ENCODE peak calls at places on chromosomes 3 and 15, in four cellular contexts. G is K562, Y is GM12878, B is H1. R is an unnamed sample.
A peak's percentile ranks its signal among the peaks of the same experiment; 100 is the strongest.

GRCh38 chr15:33182278-33182905 is 12.1 kb downstream of the FMN1 start:
- DNase-seq in B (no peak), Y (no peak), G (no peak), R (no peak)

GRCh38 chr3:58414538-58415197 is 19.0 kb downstream of the PDHB start:
- DNase-seq in G (peak; percentile 34), Y (no peak), B (no peak), R (peak; percentile 38)

GRCh38 chr15:40098489-40099261 is 10.0 kb downstream of the BMF start:
- DNase-seq in Y (peak; percentile 84), G (peak; percentile 89), B (no peak), R (peak; percentile 97)

GRCh38 chr15:77461486-77461885 is 40.8 kb downstream of the HMG20A start:
- DNase-seq in Y (no peak), B (no peak), G (no peak), R (no peak)

GRCh38 chr15:89119489-89120478 is 31.5 kb downstream of the ABHD2 start:
- DNase-seq in G (no peak), Y (no peak), B (no peak), R (peak; percentile 51)

GRCh38 chr3:171598990-171599389 is 138.8 kb upstream of the TNIK start:
- DNase-seq in B (no peak), Y (no peak), G (no peak), R (no peak)

GRCh38 chr15:39406485-39406884 is 174.4 kb upstream of the THBS1 start:
- DNase-seq in B (no peak), G (no peak), Y (no peak), R (no peak)

GRCh38 chr3:197154-197855 is 742 bp downstream of the CHL1 start:
- DNase-seq in Y (no peak), B (no peak), G (no peak), R (no peak)

GRCh38 chr15:87844031-87844430 is 412.5 kb downstream of the NTRK3 start:
- DNase-seq in Y (no peak), B (no peak), G (no peak), R (no peak)

GRCh38 chr3:8482960-8483665 is 18.5 kb upstream of the LMCD1 start:
- DNase-seq in B (no peak), G (no peak), Y (no peak), R (peak; percentile 75)

GRCh38 chr3:127375151-127375937 is 87.5 kb upstream of the PRR20G start:
- DNase-seq in G (no peak), B (no peak), Y (no peak), R (no peak)

GRCh38 chr15:74336061-74337005 is 31.1 kb downstream of the CYP11A1 start:
- DNase-seq in B (no peak), Y (no peak), G (no peak), R (no peak)
- TF ChIP-seq YY1 in B (no peak), Y (no peak), G (no peak), R (no peak)

DNA sequence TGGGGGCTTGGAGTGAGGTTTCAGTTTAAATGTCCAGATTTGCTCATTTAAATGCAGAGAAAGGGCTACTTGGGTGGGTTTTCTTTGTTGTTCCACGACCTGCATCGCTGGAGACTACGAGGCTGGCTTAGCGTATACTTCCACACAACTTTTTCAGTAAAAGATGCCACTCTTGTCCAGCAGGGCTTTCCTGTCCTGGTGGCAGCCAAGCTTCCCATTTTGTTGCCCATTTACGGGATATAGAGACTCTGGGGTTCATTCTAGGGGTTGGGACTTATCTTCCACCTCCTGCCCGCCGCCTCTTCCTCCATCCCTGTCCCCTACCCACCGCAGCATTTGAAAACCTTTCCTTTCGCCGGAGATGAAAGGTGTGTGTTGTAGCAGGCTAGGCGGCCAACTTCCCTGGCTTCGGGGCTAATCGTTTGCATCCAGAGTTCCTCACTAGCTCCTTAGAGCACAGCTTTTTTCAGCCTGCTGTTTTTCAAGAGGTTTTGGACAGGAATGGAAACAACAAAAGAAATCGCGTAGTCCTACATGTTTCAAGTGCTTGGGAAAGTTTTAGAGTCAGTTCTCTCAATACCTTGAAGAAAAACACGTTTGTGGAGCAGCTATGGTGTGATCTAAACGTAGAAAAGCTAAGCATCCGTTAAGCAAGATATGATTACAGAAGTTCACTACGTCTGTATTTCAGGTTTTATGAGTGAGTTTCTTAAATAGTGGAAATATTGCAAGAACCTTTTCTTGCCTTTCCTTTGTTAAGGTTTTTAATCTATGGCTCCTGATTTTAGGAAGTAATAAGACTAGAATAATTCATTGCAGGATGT is 843 bp downstream of the CHRNA5 start:
- DNase-seq in Y (no peak), G (peak; percentile 26), B (no peak), R (peak; percentile 24)
- TF ChIP-seq CBX5 in Y (no peak), G (no peak), B (no peak), R (no peak)

DNA sequence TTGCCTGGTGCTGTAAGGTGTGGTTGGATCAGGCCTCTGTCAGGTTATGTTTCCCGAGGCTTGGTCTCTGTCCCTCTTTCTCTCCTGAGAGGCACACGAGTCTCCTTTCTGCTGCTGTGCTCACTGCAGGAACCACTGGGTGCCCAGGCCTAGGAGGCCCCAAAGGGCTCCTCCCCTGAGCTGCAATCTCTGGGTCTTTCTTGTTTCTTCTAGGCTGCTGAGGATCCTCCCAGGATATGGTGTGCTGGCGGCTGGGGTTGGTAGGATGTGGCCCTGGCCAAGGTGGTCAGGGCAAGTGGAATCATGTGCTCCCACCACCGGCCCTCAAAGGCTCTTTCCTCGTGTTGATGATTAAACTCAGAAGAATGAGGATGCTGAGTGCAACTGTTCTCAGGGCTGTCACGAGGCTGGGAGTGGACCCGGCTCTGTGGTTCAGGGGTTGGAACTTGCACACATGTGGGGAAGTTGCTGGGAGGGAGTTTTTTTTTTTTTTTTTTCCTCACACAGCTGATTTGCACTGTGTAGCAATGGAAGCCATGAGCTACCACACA is 43.6 kb upstream of the CTSH start:
- DNase-seq in G (no peak), B (no peak), Y (peak; percentile 63), R (peak; percentile 97)
- TF ChIP-seq YY1 in G (no peak), B (no peak), Y (no peak), R (peak; percentile 54)

GRCh38 chr3:143885803-143886427 is 37.6 kb upstream of the SLC9A9 start:
- DNase-seq in B (no peak), Y (peak; percentile 15), G (peak; percentile 45), R (peak; percentile 41)
- TF ChIP-seq CBX5 in B (no peak), Y (peak; percentile 52), G (no peak), R (no peak)

GRCh38 chr3:169344465-169344864 is 319.0 kb downstream of the MECOM start:
- DNase-seq in G (no peak), Y (no peak), B (no peak), R (no peak)
- TF ChIP-seq YY1 in G (no peak), Y (no peak), B (no peak), R (no peak)

GRCh38 chr3:96776818-96777217 is 37.6 kb upstream of the EPHA6 start:
- DNase-seq in B (no peak), G (no peak), Y (no peak), R (no peak)

DNA sequence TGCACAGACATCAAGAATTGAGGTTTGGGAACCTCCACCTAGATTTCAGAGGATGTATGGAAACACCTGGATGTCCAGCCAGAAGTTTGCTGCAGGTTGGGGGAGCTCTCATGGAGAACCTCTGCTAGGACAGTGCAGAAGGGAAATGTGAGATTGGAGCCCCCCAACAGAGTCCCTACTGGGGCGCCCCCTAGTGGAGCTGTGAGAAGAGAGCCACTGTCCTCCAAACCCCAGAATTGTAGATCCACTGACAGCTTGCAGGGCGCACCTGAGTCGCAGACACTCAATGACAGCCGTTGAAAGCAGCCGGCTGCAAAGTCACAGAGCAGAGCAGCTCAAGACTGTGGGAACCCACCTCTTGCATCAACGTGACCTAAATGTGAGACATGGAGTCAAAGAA is 34.6 kb upstream of the EPHA6 start:
- DNase-seq in G (no peak), Y (no peak), B (no peak), R (no peak)
- TF ChIP-seq CBX5 in G (no peak), Y (no peak), B (no peak), R (no peak)

GRCh38 chr15:51884041-51884440 is 54.6 kb downstream of the TMOD3 start:
- DNase-seq in Y (no peak), B (no peak), G (no peak), R (no peak)

GRCh38 chr15:51887887-51888592 is 58.6 kb downstream of the TMOD3 start:
- DNase-seq in Y (no peak), B (no peak), G (no peak), R (peak; percentile 42)

GRCh38 chr15:51879555-51879954 is 50.1 kb downstream of the TMOD3 start:
- DNase-seq in B (no peak), Y (no peak), G (no peak), R (no peak)

GRCh38 chr15:51884517-51885236 is 55.2 kb downstream of the TMOD3 start:
- DNase-seq in G (no peak), B (no peak), Y (no peak), R (no peak)

DNA sequence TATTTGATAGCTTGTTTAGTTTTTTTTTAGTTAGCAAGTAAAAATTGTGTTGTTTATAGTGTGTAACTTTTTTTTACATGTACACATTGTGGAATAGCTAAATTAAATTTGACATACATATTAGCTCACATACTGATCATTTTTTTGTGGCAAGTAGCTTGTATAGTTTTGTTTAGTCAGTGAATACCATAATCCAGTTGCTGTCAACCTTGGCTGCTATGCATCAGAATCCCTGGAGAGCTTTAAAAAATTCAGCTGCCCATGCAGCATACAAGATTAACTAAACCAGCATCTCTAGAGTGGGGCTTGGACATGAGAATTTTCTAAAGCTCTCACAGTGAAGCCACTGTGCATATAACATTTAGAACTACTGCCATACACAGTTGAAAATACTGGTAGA is 54.0 kb downstream of the TMOD3 start:
- DNase-seq in B (no peak), G (no peak), Y (no peak), R (no peak)
- TF ChIP-seq YY1 in B (no peak), G (no peak), Y (no peak), R (no peak)

GRCh38 chr3:101701696-101702634 is 15.4 kb upstream of the RPL24 start:
- DNase-seq in Y (no peak), G (no peak), B (no peak), R (no peak)
- TF ChIP-seq CBX5 in Y (no peak), G (no peak), B (no peak), R (no peak)